ENCODE peak calls at places on chromosomes 1 and 21, in ten cellular contexts. One of them, this sample, is unnamed.

GRCh38 chr1:58013237-58013636 is 533.3 kb downstream of the OMA1 start:
- DNase-seq in esophagus squamous epithelium: no peak
- DNase-seq in HCT116: no peak
- DNase-seq in MM.1S: no peak
- DNase-seq in GM23338: peak; percentile 57
- DNase-seq in heart left ventricle: no peak
- DNase-seq in mammary epithelial cell: no peak
- DNase-seq in Peyer's patch: no peak
- DNase-seq in breast epithelium: no peak
- DNase-seq in A673: no peak
- DNase-seq in this sample: no peak

GRCh38 chr1:59972216-59972924 is 45.8 kb upstream of the CYP2J2 start:
- DNase-seq in esophagus squamous epithelium: no peak
- DNase-seq in HCT116: no peak
- DNase-seq in MM.1S: no peak
- DNase-seq in GM23338: no peak
- DNase-seq in heart left ventricle: no peak
- DNase-seq in mammary epithelial cell: no peak
- DNase-seq in Peyer's patch: no peak
- DNase-seq in breast epithelium: no peak
- DNase-seq in A673: no peak
- DNase-seq in this sample: no peak

GRCh38 chr1:214584805-214585766 is 17.9 kb upstream of the CENPF start:
- DNase-seq in esophagus squamous epithelium: no peak
- DNase-seq in HCT116: peak; percentile 40
- DNase-seq in MM.1S: peak; percentile 69
- DNase-seq in GM23338: peak; percentile 71
- DNase-seq in heart left ventricle: no peak
- DNase-seq in mammary epithelial cell: peak; percentile 64
- DNase-seq in Peyer's patch: no peak
- DNase-seq in breast epithelium: no peak
- DNase-seq in A673: peak; percentile 80
- DNase-seq in this sample: peak; percentile 26

GRCh38 chr1:236417325-236417724 is 23.2 kb downstream of the EDARADD start:
- DNase-seq in esophagus squamous epithelium: no peak
- DNase-seq in HCT116: no peak
- DNase-seq in MM.1S: no peak
- DNase-seq in GM23338: no peak
- DNase-seq in heart left ventricle: no peak
- DNase-seq in mammary epithelial cell: no peak
- DNase-seq in Peyer's patch: no peak
- DNase-seq in breast epithelium: no peak
- DNase-seq in A673: no peak
- DNase-seq in this sample: no peak

GRCh38 chr21:45001134-45002095 is 61.6 kb downstream of the SLX9 start:
- DNase-seq in esophagus squamous epithelium: no peak
- DNase-seq in HCT116: no peak
- DNase-seq in MM.1S: no peak
- DNase-seq in GM23338: no peak
- DNase-seq in heart left ventricle: peak; percentile 79
- DNase-seq in mammary epithelial cell: peak; percentile 84
- DNase-seq in Peyer's patch: no peak
- DNase-seq in breast epithelium: peak; percentile 77
- DNase-seq in A673: no peak
- DNase-seq in this sample: peak; percentile 36

GRCh38 chr1:2000432-2000831 is 3.2 kb downstream of the CFAP74 start:
- DNase-seq in esophagus squamous epithelium: no peak
- DNase-seq in HCT116: no peak
- DNase-seq in MM.1S: no peak
- DNase-seq in GM23338: no peak
- DNase-seq in heart left ventricle: no peak
- DNase-seq in mammary epithelial cell: no peak
- DNase-seq in Peyer's patch: no peak
- DNase-seq in breast epithelium: no peak
- DNase-seq in A673: no peak
- DNase-seq in this sample: no peak

GRCh38 chr1:83802023-83802422 is 196.9 kb downstream of the TTLL7 start:
- DNase-seq in esophagus squamous epithelium: no peak
- DNase-seq in HCT116: no peak
- DNase-seq in MM.1S: no peak
- DNase-seq in GM23338: no peak
- DNase-seq in heart left ventricle: no peak
- DNase-seq in mammary epithelial cell: no peak
- DNase-seq in Peyer's patch: no peak
- DNase-seq in breast epithelium: no peak
- DNase-seq in A673: no peak
- DNase-seq in this sample: no peak

GRCh38 chr1:43443197-43443946 is 10.4 kb downstream of the HYI start:
- DNase-seq in esophagus squamous epithelium: no peak
- DNase-seq in HCT116: no peak
- DNase-seq in MM.1S: no peak
- DNase-seq in GM23338: no peak
- DNase-seq in heart left ventricle: peak; percentile 32
- DNase-seq in mammary epithelial cell: no peak
- DNase-seq in Peyer's patch: no peak
- DNase-seq in breast epithelium: peak; percentile 24
- DNase-seq in A673: no peak
- DNase-seq in this sample: no peak

DNA sequence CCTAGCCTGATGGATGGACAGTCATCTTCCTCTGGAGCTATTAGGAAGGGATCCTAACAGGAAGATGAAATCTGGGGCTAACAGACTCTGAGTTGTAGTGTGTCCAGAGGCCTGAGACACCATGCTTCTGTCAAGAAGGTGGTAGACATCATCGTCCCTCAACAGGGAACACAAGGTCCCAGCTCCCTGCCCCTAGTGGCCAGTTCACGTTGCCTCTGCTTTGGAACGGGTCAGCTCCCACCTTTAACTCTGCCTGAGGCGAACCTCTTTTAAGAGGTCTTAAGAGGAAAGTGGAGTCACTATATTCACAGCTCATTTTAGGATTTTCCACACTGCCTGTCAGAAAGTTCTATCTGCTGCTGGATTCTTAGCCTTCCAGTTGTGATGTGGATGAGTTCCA is 28.3 kb downstream of the LRRC71 start:
- DNase-seq in esophagus squamous epithelium: no peak
- DNase-seq in HCT116: no peak
- DNase-seq in MM.1S: no peak
- DNase-seq in GM23338: peak; percentile 69
- DNase-seq in heart left ventricle: no peak
- DNase-seq in mammary epithelial cell: no peak
- DNase-seq in Peyer's patch: no peak
- DNase-seq in breast epithelium: no peak
- DNase-seq in A673: no peak
- DNase-seq in this sample: no peak
- TF ChIP-seq CTCF in esophagus squamous epithelium: no peak
- TF ChIP-seq CTCF in HCT116: peak; percentile 48
- TF ChIP-seq CTCF in MM.1S: peak; percentile 25
- TF ChIP-seq CTCF in GM23338: peak; percentile 57
- TF ChIP-seq CTCF in heart left ventricle: no peak
- TF ChIP-seq CTCF in mammary epithelial cell: peak; percentile 19
- TF ChIP-seq CTCF in Peyer's patch: no peak
- TF ChIP-seq CTCF in breast epithelium: no peak
- TF ChIP-seq CTCF in A673: peak; percentile 31
- TF ChIP-seq CTCF in this sample: peak; percentile 32

GRCh38 chr1:203284411-203285208 is 20.7 kb upstream of the BTG2 start:
- DNase-seq in esophagus squamous epithelium: no peak
- DNase-seq in HCT116: no peak
- DNase-seq in MM.1S: no peak
- DNase-seq in GM23338: no peak
- DNase-seq in heart left ventricle: no peak
- DNase-seq in mammary epithelial cell: no peak
- DNase-seq in Peyer's patch: peak; percentile 15
- DNase-seq in breast epithelium: peak; percentile 47
- DNase-seq in A673: no peak
- DNase-seq in this sample: no peak

GRCh38 chr1:203287109-203287893 is 18.0 kb upstream of the BTG2 start:
- DNase-seq in esophagus squamous epithelium: peak; percentile 80
- DNase-seq in HCT116: no peak
- DNase-seq in MM.1S: peak; percentile 99
- DNase-seq in GM23338: no peak
- DNase-seq in heart left ventricle: peak; percentile 80
- DNase-seq in mammary epithelial cell: no peak
- DNase-seq in Peyer's patch: peak; percentile 90
- DNase-seq in breast epithelium: no peak
- DNase-seq in A673: no peak
- DNase-seq in this sample: no peak

GRCh38 chr1:203287896-203288295 is 17.4 kb upstream of the BTG2 start:
- DNase-seq in esophagus squamous epithelium: no peak
- DNase-seq in HCT116: no peak
- DNase-seq in MM.1S: no peak
- DNase-seq in GM23338: no peak
- DNase-seq in heart left ventricle: no peak
- DNase-seq in mammary epithelial cell: no peak
- DNase-seq in Peyer's patch: no peak
- DNase-seq in breast epithelium: no peak
- DNase-seq in A673: no peak
- DNase-seq in this sample: no peak

GRCh38 chr1:203288351-203288894 is 16.9 kb upstream of the BTG2 start:
- DNase-seq in esophagus squamous epithelium: no peak
- DNase-seq in HCT116: no peak
- DNase-seq in MM.1S: peak; percentile 8
- DNase-seq in GM23338: no peak
- DNase-seq in heart left ventricle: no peak
- DNase-seq in mammary epithelial cell: no peak
- DNase-seq in Peyer's patch: no peak
- DNase-seq in breast epithelium: no peak
- DNase-seq in A673: no peak
- DNase-seq in this sample: no peak

DNA sequence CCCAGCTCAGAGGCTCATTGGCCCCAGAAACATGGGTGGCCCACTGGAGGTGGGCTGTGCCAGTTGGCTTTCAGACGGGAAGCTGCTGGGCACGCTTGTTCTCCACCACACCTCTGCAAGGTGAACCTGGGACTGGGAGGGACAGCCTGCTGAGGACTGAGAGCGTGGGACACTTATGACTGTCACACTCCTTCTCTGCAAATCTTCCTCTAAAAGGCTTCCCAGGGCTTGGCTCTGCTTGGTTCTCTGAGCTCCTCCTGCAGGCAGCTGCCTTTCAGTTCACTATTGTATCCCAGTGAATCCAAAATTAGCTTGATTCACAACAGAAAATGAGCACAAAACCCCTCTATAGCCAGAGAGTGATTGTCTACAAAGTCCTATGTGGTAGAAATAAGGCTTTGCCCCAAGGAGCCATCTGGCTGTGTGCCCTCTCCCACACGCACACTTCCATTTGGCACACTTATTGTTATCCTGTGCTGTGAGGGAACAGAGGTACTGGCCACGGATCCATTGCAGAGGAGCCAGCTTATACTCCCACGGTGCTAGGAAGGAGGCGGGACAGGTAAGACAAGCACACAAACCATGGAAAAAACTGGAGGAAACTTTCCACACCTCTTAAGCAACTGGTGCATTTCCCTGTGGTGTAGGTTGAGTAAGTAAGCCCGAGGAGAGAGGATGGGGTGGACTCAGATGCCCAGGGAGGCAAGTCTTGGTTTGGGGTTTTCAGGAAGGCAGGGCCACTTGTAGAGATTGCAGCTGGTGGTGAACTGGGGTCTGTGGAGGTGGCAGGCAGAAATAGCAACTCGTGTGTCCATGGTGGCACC is 18.9 kb upstream of the BTG2 start:
- DNase-seq in esophagus squamous epithelium: no peak
- DNase-seq in HCT116: no peak
- DNase-seq in MM.1S: peak; percentile 11
- DNase-seq in GM23338: no peak
- DNase-seq in heart left ventricle: no peak
- DNase-seq in mammary epithelial cell: peak; percentile 71
- DNase-seq in Peyer's patch: peak; percentile 15
- DNase-seq in breast epithelium: peak; percentile 58
- DNase-seq in A673: no peak
- DNase-seq in this sample: no peak
- H3K27ac ChIP-seq in esophagus squamous epithelium: peak overlapping the region; percentile 84
- H3K27ac ChIP-seq in HCT116: no peak overlapping the region
- H3K27ac ChIP-seq in MM.1S: peak overlapping the region; percentile 97
- H3K27ac ChIP-seq in GM23338: no peak overlapping the region
- H3K27ac ChIP-seq in heart left ventricle: peak overlapping the region; percentile 72
- H3K27ac ChIP-seq in mammary epithelial cell: no peak overlapping the region
- H3K27ac ChIP-seq in Peyer's patch: peak overlapping the region; percentile 96
- H3K27ac ChIP-seq in breast epithelium: peak overlapping the region; percentile 97
- H3K27ac ChIP-seq in A673: no peak overlapping the region
- H3K27ac ChIP-seq in this sample: no peak overlapping the region

GRCh38 chr1:221016757-221017156 is 137.5 kb downstream of the HLX start:
- DNase-seq in esophagus squamous epithelium: no peak
- DNase-seq in HCT116: no peak
- DNase-seq in MM.1S: no peak
- DNase-seq in GM23338: no peak
- DNase-seq in heart left ventricle: no peak
- DNase-seq in mammary epithelial cell: no peak
- DNase-seq in Peyer's patch: no peak
- DNase-seq in breast epithelium: no peak
- DNase-seq in A673: no peak
- DNase-seq in this sample: no peak

GRCh38 chr1:221015159-221015558 is 135.9 kb downstream of the HLX start:
- DNase-seq in esophagus squamous epithelium: no peak
- DNase-seq in HCT116: no peak
- DNase-seq in MM.1S: no peak
- DNase-seq in GM23338: no peak
- DNase-seq in heart left ventricle: no peak
- DNase-seq in mammary epithelial cell: no peak
- DNase-seq in Peyer's patch: no peak
- DNase-seq in breast epithelium: no peak
- DNase-seq in A673: no peak
- DNase-seq in this sample: no peak

GRCh38 chr1:221013691-221014293 is 134.5 kb downstream of the HLX start:
- DNase-seq in esophagus squamous epithelium: no peak
- DNase-seq in HCT116: no peak
- DNase-seq in MM.1S: no peak
- DNase-seq in GM23338: no peak
- DNase-seq in heart left ventricle: no peak
- DNase-seq in mammary epithelial cell: no peak
- DNase-seq in Peyer's patch: no peak
- DNase-seq in breast epithelium: no peak
- DNase-seq in A673: no peak
- DNase-seq in this sample: no peak

GRCh38 chr1:221011145-221011544 is 131.9 kb downstream of the HLX start:
- DNase-seq in esophagus squamous epithelium: no peak
- DNase-seq in HCT116: no peak
- DNase-seq in MM.1S: no peak
- DNase-seq in GM23338: no peak
- DNase-seq in heart left ventricle: no peak
- DNase-seq in mammary epithelial cell: no peak
- DNase-seq in Peyer's patch: no peak
- DNase-seq in breast epithelium: no peak
- DNase-seq in A673: no peak
- DNase-seq in this sample: no peak

GRCh38 chr1:221012087-221012486 is 132.8 kb downstream of the HLX start:
- DNase-seq in esophagus squamous epithelium: no peak
- DNase-seq in HCT116: no peak
- DNase-seq in MM.1S: no peak
- DNase-seq in GM23338: no peak
- DNase-seq in heart left ventricle: no peak
- DNase-seq in mammary epithelial cell: no peak
- DNase-seq in Peyer's patch: no peak
- DNase-seq in breast epithelium: no peak
- DNase-seq in A673: no peak
- DNase-seq in this sample: no peak
- TF ChIP-seq CTCF in esophagus squamous epithelium: no peak
- TF ChIP-seq CTCF in HCT116: no peak
- TF ChIP-seq CTCF in MM.1S: no peak
- TF ChIP-seq CTCF in GM23338: no peak
- TF ChIP-seq CTCF in heart left ventricle: no peak
- TF ChIP-seq CTCF in mammary epithelial cell: no peak
- TF ChIP-seq CTCF in Peyer's patch: no peak
- TF ChIP-seq CTCF in breast epithelium: no peak
- TF ChIP-seq CTCF in A673: no peak
- TF ChIP-seq CTCF in this sample: no peak

GRCh38 chr1:119778886-119779560 is 10.3 kb upstream of the HMGCS2 start:
- DNase-seq in esophagus squamous epithelium: no peak
- DNase-seq in HCT116: no peak
- DNase-seq in MM.1S: no peak
- DNase-seq in GM23338: no peak
- DNase-seq in heart left ventricle: no peak
- DNase-seq in mammary epithelial cell: no peak
- DNase-seq in Peyer's patch: no peak
- DNase-seq in breast epithelium: no peak
- DNase-seq in A673: no peak
- DNase-seq in this sample: no peak
- H3K27ac ChIP-seq in esophagus squamous epithelium: no peak overlapping the region
- H3K27ac ChIP-seq in HCT116: no peak overlapping the region
- H3K27ac ChIP-seq in MM.1S: no peak overlapping the region
- H3K27ac ChIP-seq in GM23338: no peak overlapping the region
- H3K27ac ChIP-seq in heart left ventricle: no peak overlapping the region
- H3K27ac ChIP-seq in mammary epithelial cell: no peak overlapping the region
- H3K27ac ChIP-seq in Peyer's patch: no peak overlapping the region
- H3K27ac ChIP-seq in breast epithelium: no peak overlapping the region
- H3K27ac ChIP-seq in A673: no peak overlapping the region
- H3K27ac ChIP-seq in this sample: no peak overlapping the region

This sample was measured in AG04450.